ENCODE peak calls at places on chromosomes 12 and 14, in nine cellular contexts. N is mammary epithelial cell, T is colonic mucosa, Q is NT2/D1, X is AG04450, Z is Karpas-422, K is mesenchymal stem cell, P is heart right ventricle, W is osteoblast. H is an unnamed sample.
A peak's percentile ranks its signal among the peaks of the same experiment; 100 is the strongest.

GRCh38 chr12:42742691-42743090 is 153.1 kb upstream of the PRICKLE1 start:
- DNase-seq in N (no peak), T (no peak), Q (no peak), X (no peak), Z (no peak), K (peak; percentile 14), P (no peak), W (no peak), H (no peak)

GRCh38 chr12:9750276-9751203 is 10.2 kb downstream of the CD69 start:
- DNase-seq in N (peak; percentile 30), T (peak; percentile 50), Q (peak; percentile 80), X (peak; percentile 13), Z (peak; percentile 87), K (peak; percentile 84), P (no peak), W (peak; percentile 79), H (no peak)

GRCh38 chr14:79248771-79249170 is 962.5 kb downstream of the DIO2 start:
- DNase-seq in N (no peak), T (no peak), Q (no peak), X (no peak), Z (no peak), K (no peak), P (no peak), W (no peak), H (no peak)

GRCh38 chr14:99462211-99462610 is 18.4 kb downstream of the SETD3 start:
- DNase-seq in N (no peak), T (no peak), Q (no peak), X (no peak), Z (no peak), K (no peak), P (no peak), W (no peak), H (no peak)

GRCh38 chr14:36820111-36820709 is 158.6 kb downstream of the PAX9 start:
- DNase-seq in N (peak; percentile 50), T (no peak), Q (no peak), X (no peak), Z (peak; percentile 53), K (no peak), P (no peak), W (peak; percentile 19), H (no peak)

GRCh38 chr12:106108187-106108816 is 30.5 kb downstream of the NUAK1 start:
- DNase-seq in N (no peak), T (peak; percentile 68), Q (peak; percentile 89), X (no peak), Z (no peak), K (peak; percentile 53), P (no peak), W (peak; percentile 78), H (no peak)

GRCh38 chr12:114902665-114903393 is 218.9 kb upstream of the TBX3 start:
- DNase-seq in N (peak; percentile 17), T (no peak), Q (no peak), X (peak; percentile 81), Z (no peak), K (peak; percentile 70), P (no peak), W (no peak), H (no peak)

GRCh38 chr12:124248862-124249825 is 45.7 kb upstream of the RFLNA start:
- DNase-seq in N (no peak), T (no peak), Q (no peak), X (no peak), Z (no peak), K (no peak), P (no peak), W (no peak), H (no peak)

GRCh38 chr14:93009471-93010117 is 86.6 kb downstream of the CHGA start:
- DNase-seq in N (no peak), T (no peak), Q (no peak), X (no peak), Z (no peak), K (no peak), P (no peak), W (peak; percentile 86), H (no peak)

GRCh38 chr12:56104815-56105476 is 587 bp downstream of the PA2G4 start:
- DNase-seq in N (no peak), T (no peak), Q (no peak), X (no peak), Z (peak; percentile 73), K (peak; percentile 40), P (no peak), W (no peak), H (no peak)

GRCh38 chr14:79514700-79515099 is 696.6 kb downstream of the DIO2 start:
- DNase-seq in N (no peak), T (no peak), Q (no peak), X (peak; percentile 8), Z (no peak), K (peak; percentile 68), P (no peak), W (no peak), H (no peak)

GRCh38 chr12:89692442-89692841 is 16.2 kb downstream of the ATP2B1 start:
- DNase-seq in N (no peak), T (no peak), Q (no peak), X (no peak), Z (no peak), K (no peak), P (no peak), W (no peak), H (no peak)

GRCh38 chr12:28708918-28709371 is 440.1 kb upstream of the FAR2 start:
- DNase-seq in N (no peak), T (no peak), Q (no peak), X (peak; percentile 27), Z (no peak), K (peak; percentile 20), P (no peak), W (no peak), H (no peak)

GRCh38 chr12:76080017-76080728 is 4.3 kb downstream of the NAP1L1 start:
- DNase-seq in N (no peak), T (no peak), Q (no peak), X (peak; percentile 20), Z (no peak), K (peak; percentile 89), P (no peak), W (no peak), H (no peak)

GRCh38 chr14:61203059-61203753 is 77.9 kb downstream of the TMEM30B start:
- DNase-seq in N (no peak), T (no peak), Q (no peak), X (no peak), Z (no peak), K (no peak), P (no peak), W (no peak), H (no peak)

DNA sequence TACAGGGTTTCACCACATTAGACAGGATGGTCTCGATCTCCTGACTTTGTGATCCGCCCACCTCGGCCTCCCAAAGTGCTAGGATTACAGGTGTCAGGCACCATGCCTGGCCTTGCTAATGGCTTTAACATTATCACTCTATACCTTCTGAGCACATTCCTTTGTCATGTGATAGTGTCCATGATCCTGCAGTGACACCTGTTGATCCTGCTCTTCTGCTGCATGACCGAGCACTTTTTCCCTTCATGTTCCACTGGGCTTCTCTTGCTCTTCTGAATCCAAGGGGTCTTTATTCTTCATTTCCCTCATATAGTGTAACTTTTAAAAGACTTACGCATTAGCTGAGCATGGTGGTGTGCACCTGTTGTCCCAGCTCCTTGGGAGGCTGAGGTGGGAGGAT is 11.6 kb downstream of the ZNF268 start:
- DNase-seq in N (no peak), T (no peak), Q (no peak), X (no peak), Z (no peak), K (no peak), P (no peak), W (no peak), H (no peak)
- H3K9me3 ChIP-seq in N (peaks cover 62% of the 10 kb centered on the region), T (no peaks in the 10 kb centered on the region), Q (peaks cover 92% of the 10 kb centered on the region), X (peaks cover 70% of the 10 kb centered on the region), Z (peaks cover 48% of the 10 kb centered on the region), K (peaks cover 86% of the 10 kb centered on the region), P (peaks cover 9% of the 10 kb centered on the region), W (peaks cover 45% of the 10 kb centered on the region), H (peaks cover 92% of the 10 kb centered on the region)

DNA sequence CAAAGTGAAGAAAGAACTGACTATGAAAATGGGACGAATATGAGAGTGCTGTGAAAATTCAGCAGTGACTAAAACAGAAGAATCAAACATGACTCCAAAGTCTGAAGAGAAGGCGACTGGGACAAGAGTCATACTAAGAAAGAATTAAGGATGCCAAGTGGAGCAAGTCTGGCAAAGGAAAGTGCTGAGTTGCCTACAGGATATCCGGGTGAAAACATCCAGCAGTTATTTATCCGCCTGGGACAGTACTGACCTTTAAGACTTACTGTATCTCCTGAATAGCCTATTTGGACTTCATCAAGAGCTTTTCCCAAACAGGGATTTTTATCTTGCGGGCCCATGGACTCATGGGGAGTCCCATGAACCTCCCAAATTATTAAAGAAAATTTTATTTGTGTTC is 41.1 kb downstream of the KICS2 start:
- DNase-seq in N (peak; percentile 17), T (no peak), Q (no peak), X (no peak), Z (peak; percentile 34), K (peak; percentile 73), P (no peak), W (no peak), H (no peak)
- H3K9me3 ChIP-seq in N (no peaks in the 10 kb centered on the region), T (no peaks in the 10 kb centered on the region), Q (peaks cover 6% of the 10 kb centered on the region), X (no peaks in the 10 kb centered on the region), Z (no peaks in the 10 kb centered on the region), K (no peaks in the 10 kb centered on the region), P (no peaks in the 10 kb centered on the region), W (no peaks in the 10 kb centered on the region), H (no peaks in the 10 kb centered on the region)

DNA sequence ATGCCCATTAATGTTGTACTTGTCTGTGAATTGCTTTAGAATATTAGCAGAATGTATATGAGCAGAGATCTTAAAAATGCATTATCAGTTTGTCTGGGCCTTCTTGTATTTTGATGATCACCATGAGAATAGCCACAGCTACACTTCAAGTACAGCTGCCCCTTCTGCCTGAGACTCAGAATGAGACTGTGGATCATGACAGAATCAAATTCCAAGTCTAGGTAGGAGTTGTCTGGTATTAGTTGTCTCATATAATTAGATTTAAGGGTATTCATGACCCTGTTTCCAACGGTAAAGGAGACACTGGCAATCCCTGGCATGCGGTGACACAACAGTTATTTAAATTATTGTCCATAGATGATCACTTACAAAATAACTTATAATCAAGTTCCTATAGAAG is 18.3 kb upstream of the SMIM10L1 start:
- DNase-seq in N (no peak), T (no peak), Q (no peak), X (no peak), Z (no peak), K (no peak), P (no peak), W (no peak), H (no peak)
- H3K9me3 ChIP-seq in N (peaks cover 3% of the 10 kb centered on the region), T (no peaks in the 10 kb centered on the region), Q (peaks cover 37% of the 10 kb centered on the region), X (peaks cover 3% of the 10 kb centered on the region), Z (peaks cover 29% of the 10 kb centered on the region), K (peaks cover 5% of the 10 kb centered on the region), P (no peaks in the 10 kb centered on the region), W (no peaks in the 10 kb centered on the region), H (no peaks in the 10 kb centered on the region)

GRCh38 chr14:98200621-98201020 is 1071.4 kb downstream of the BCL11B start:
- DNase-seq in N (no peak), T (no peak), Q (no peak), X (no peak), Z (no peak), K (no peak), P (no peak), W (no peak), H (no peak)
- H3K9me3 ChIP-seq in N (no peaks in the 10 kb centered on the region), T (no peaks in the 10 kb centered on the region), Q (no peaks in the 10 kb centered on the region), X (peaks cover 53% of the 10 kb centered on the region), Z (no peaks in the 10 kb centered on the region), K (no peaks in the 10 kb centered on the region), P (no peaks in the 10 kb centered on the region), W (no peaks in the 10 kb centered on the region), H (no peaks in the 10 kb centered on the region)

H was measured in esophagus muscularis mucosa.